ENCODE peak calls at places on chromosomes 13 and 19, in five cellular contexts. One of them, this sample, is unnamed.

GRCh38 chr13:83009987-83010386 is 872.3 kb downstream of the SLITRK1 start:
- DNase-seq in thoracic aorta: no peak
- DNase-seq in stomach: no peak
- DNase-seq in tibial artery: no peak
- DNase-seq in Peyer's patch: no peak
- DNase-seq in this sample: no peak

GRCh38 chr19:46107371-46107770 is 17.1 kb downstream of the IGFL3 start:
- DNase-seq in thoracic aorta: no peak
- DNase-seq in stomach: no peak
- DNase-seq in Peyer's patch: no peak
- DNase-seq in tibial artery: no peak
- DNase-seq in this sample: no peak

GRCh38 chr19:16366433-16367268 is 42.0 kb downstream of the KLF2 start:
- DNase-seq in tibial artery: no peak
- DNase-seq in Peyer's patch: peak; percentile 60
- DNase-seq in thoracic aorta: no peak
- DNase-seq in stomach: no peak
- DNase-seq in this sample: no peak

GRCh38 chr19:57192064-57192395 is 730 bp downstream of the ZNF264 start:
- DNase-seq in thoracic aorta: no peak
- DNase-seq in stomach: no peak
- DNase-seq in tibial artery: no peak
- DNase-seq in Peyer's patch: no peak
- DNase-seq in this sample: no peak

GRCh38 chr19:38336638-38337359 is 1.2 kb downstream of the CATSPERG start:
- DNase-seq in Peyer's patch: peak; percentile 98
- DNase-seq in stomach: peak; percentile 98
- DNase-seq in thoracic aorta: peak; percentile 90
- DNase-seq in tibial artery: peak; percentile 98
- DNase-seq in this sample: peak; percentile 95

GRCh38 chr13:29908917-29909755 is 58.7 kb upstream of the UBL3 start:
- DNase-seq in thoracic aorta: no peak
- DNase-seq in tibial artery: no peak
- DNase-seq in stomach: no peak
- DNase-seq in Peyer's patch: no peak
- DNase-seq in this sample: no peak

GRCh38 chr13:109154546-109154945 is 525.1 kb downstream of the MYO16 start:
- DNase-seq in Peyer's patch: no peak
- DNase-seq in tibial artery: no peak
- DNase-seq in stomach: no peak
- DNase-seq in thoracic aorta: no peak
- DNase-seq in this sample: no peak

GRCh38 chr13:94201022-94201421 is 278.5 kb downstream of the DCT start:
- DNase-seq in tibial artery: no peak
- DNase-seq in thoracic aorta: no peak
- DNase-seq in stomach: no peak
- DNase-seq in Peyer's patch: no peak
- DNase-seq in this sample: no peak

GRCh38 chr19:49347835-49348234 is 12.6 kb downstream of the CD37 start:
- DNase-seq in thoracic aorta: no peak
- DNase-seq in tibial artery: no peak
- DNase-seq in stomach: no peak
- DNase-seq in Peyer's patch: no peak
- DNase-seq in this sample: no peak

GRCh38 chr13:97768134-97768533 is 185.3 kb upstream of the IPO5 start:
- DNase-seq in tibial artery: no peak
- DNase-seq in thoracic aorta: no peak
- DNase-seq in stomach: no peak
- DNase-seq in Peyer's patch: no peak
- DNase-seq in this sample: no peak

GRCh38 chr19:18915639-18916038 is 3.5 kb downstream of the COPE start:
- DNase-seq in tibial artery: no peak
- DNase-seq in Peyer's patch: no peak
- DNase-seq in thoracic aorta: no peak
- DNase-seq in stomach: peak; percentile 36
- DNase-seq in this sample: no peak

GRCh38 chr13:48629282-48629681 is 24.4 kb upstream of the CYSLTR2 start:
- DNase-seq in thoracic aorta: no peak
- DNase-seq in Peyer's patch: no peak
- DNase-seq in stomach: peak; percentile 30
- DNase-seq in tibial artery: no peak
- DNase-seq in this sample: no peak

GRCh38 chr19:34502582-34503545 is 21.3 kb downstream of the WTIP start:
- DNase-seq in thoracic aorta: no peak
- DNase-seq in stomach: peak; percentile 22
- DNase-seq in Peyer's patch: peak; percentile 11
- DNase-seq in tibial artery: peak; percentile 69
- DNase-seq in this sample: no peak

GRCh38 chr19:18117692-18118378 is 20.3 kb downstream of the MAST3 start:
- DNase-seq in Peyer's patch: peak; percentile 93
- DNase-seq in thoracic aorta: no peak
- DNase-seq in tibial artery: peak; percentile 92
- DNase-seq in stomach: peak; percentile 95
- DNase-seq in this sample: peak; percentile 94

GRCh38 chr19:20153281-20153680 is 13.7 kb upstream of the ZNF486 start:
- DNase-seq in tibial artery: no peak
- DNase-seq in thoracic aorta: no peak
- DNase-seq in Peyer's patch: no peak
- DNase-seq in stomach: no peak
- DNase-seq in this sample: no peak

GRCh38 chr19:20151617-20152145 is 15.3 kb upstream of the ZNF486 start:
- DNase-seq in stomach: no peak
- DNase-seq in thoracic aorta: no peak
- DNase-seq in Peyer's patch: no peak
- DNase-seq in tibial artery: no peak
- DNase-seq in this sample: no peak

DNA sequence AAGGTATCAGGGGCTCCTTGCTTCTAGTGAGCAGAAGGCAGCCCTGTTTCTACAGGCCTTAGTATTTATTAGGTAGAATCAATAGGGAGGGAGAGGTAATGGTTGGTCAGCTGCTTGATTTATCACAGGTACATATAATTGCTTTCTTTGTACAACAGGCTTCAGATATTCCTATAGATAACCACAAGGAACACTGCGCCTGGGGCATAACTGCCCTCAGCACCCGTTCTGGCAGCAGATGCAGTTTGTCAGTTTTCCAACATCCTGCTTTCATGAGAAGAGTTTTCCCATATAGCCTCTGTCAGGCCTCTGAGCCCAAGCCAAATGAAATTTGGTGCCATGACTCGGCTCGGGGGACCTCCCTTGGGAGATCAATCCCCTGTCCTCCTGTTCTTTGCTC is 12.4 kb upstream of the ZNF486 start:
- DNase-seq in Peyer's patch: no peak
- DNase-seq in thoracic aorta: no peak
- DNase-seq in stomach: peak; percentile 27
- DNase-seq in tibial artery: no peak
- DNase-seq in this sample: no peak
- H3K27ac ChIP-seq in Peyer's patch: no peak overlapping the region
- H3K27ac ChIP-seq in thoracic aorta: no peak overlapping the region
- H3K27ac ChIP-seq in stomach: no peak overlapping the region
- H3K27ac ChIP-seq in tibial artery: no peak overlapping the region
- H3K27ac ChIP-seq in this sample: no peak overlapping the region

GRCh38 chr19:7333198-7334118 is 15.3 kb upstream of the ARHGEF18 start:
- DNase-seq in thoracic aorta: no peak
- DNase-seq in tibial artery: peak; percentile 63
- DNase-seq in stomach: no peak
- DNase-seq in Peyer's patch: peak; percentile 15
- DNase-seq in this sample: no peak

GRCh38 chr19:7326105-7326877 is 22.4 kb upstream of the ARHGEF18 start:
- DNase-seq in tibial artery: peak; percentile 32
- DNase-seq in thoracic aorta: no peak
- DNase-seq in stomach: no peak
- DNase-seq in Peyer's patch: no peak
- DNase-seq in this sample: no peak

GRCh38 chr19:7331446-7331845 is 17.3 kb upstream of the ARHGEF18 start:
- DNase-seq in stomach: no peak
- DNase-seq in Peyer's patch: no peak
- DNase-seq in thoracic aorta: no peak
- DNase-seq in tibial artery: no peak
- DNase-seq in this sample: no peak

GRCh38 chr19:7328647-7329046 is 20.1 kb upstream of the ARHGEF18 start:
- DNase-seq in tibial artery: no peak
- DNase-seq in thoracic aorta: no peak
- DNase-seq in stomach: no peak
- DNase-seq in Peyer's patch: no peak
- DNase-seq in this sample: no peak

GRCh38 chr19:7327802-7328201 is 20.9 kb upstream of the ARHGEF18 start:
- DNase-seq in stomach: no peak
- DNase-seq in thoracic aorta: no peak
- DNase-seq in Peyer's patch: no peak
- DNase-seq in tibial artery: no peak
- DNase-seq in this sample: no peak
- TF ChIP-seq CTCF in stomach: no peak
- TF ChIP-seq CTCF in thoracic aorta: no peak
- TF ChIP-seq CTCF in Peyer's patch: no peak
- TF ChIP-seq CTCF in tibial artery: no peak
- TF ChIP-seq CTCF in this sample: no peak

GRCh38 chr13:41621716-41622508 is 164.6 kb downstream of the RGCC start:
- DNase-seq in tibial artery: no peak
- DNase-seq in thoracic aorta: no peak
- DNase-seq in Peyer's patch: no peak
- DNase-seq in stomach: no peak
- DNase-seq in this sample: no peak
- H3K4me1 ChIP-seq in tibial artery: peaks cover 24% of the 10 kb centered on the region
- H3K4me1 ChIP-seq in thoracic aorta: peaks cover 17% of the 10 kb centered on the region
- H3K4me1 ChIP-seq in Peyer's patch: no peaks in the 10 kb centered on the region
- H3K4me1 ChIP-seq in stomach: peaks cover 18% of the 10 kb centered on the region
- H3K4me1 ChIP-seq in this sample: peaks cover 24% of the 10 kb centered on the region

GRCh38 chr13:74555291-74556001 is 421.2 kb upstream of the KLF12 start:
- DNase-seq in stomach: no peak
- DNase-seq in Peyer's patch: no peak
- DNase-seq in thoracic aorta: no peak
- DNase-seq in tibial artery: no peak
- DNase-seq in this sample: no peak

GRCh38 chr13:74554581-74555290 is 420.5 kb upstream of the KLF12 start:
- DNase-seq in stomach: no peak
- DNase-seq in tibial artery: no peak
- DNase-seq in thoracic aorta: no peak
- DNase-seq in Peyer's patch: no peak
- DNase-seq in this sample: no peak

DNA sequence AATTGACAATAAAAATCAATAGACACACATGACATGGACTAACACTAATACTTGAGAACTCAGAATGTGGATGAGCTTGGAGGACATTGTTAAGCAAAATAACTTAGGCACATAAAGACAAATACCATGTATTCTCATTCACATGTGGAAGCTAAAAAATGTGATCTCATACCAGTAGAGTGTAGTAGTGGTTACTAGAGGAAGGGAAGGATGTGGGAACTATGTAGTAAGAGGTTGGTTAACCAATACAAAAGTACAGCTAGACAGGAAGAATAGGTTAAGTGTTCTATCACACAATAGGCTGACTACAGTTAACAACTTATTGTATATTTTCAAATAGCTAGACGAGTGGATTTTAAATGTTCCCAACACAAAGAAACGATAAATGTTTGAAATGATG is 415.8 kb upstream of the KLF12 start:
- DNase-seq in Peyer's patch: no peak
- DNase-seq in stomach: no peak
- DNase-seq in tibial artery: no peak
- DNase-seq in thoracic aorta: no peak
- DNase-seq in this sample: no peak
- H3K27ac ChIP-seq in Peyer's patch: no peak overlapping the region
- H3K27ac ChIP-seq in stomach: no peak overlapping the region
- H3K27ac ChIP-seq in tibial artery: no peak overlapping the region
- H3K27ac ChIP-seq in thoracic aorta: no peak overlapping the region
- H3K27ac ChIP-seq in this sample: no peak overlapping the region

DNA sequence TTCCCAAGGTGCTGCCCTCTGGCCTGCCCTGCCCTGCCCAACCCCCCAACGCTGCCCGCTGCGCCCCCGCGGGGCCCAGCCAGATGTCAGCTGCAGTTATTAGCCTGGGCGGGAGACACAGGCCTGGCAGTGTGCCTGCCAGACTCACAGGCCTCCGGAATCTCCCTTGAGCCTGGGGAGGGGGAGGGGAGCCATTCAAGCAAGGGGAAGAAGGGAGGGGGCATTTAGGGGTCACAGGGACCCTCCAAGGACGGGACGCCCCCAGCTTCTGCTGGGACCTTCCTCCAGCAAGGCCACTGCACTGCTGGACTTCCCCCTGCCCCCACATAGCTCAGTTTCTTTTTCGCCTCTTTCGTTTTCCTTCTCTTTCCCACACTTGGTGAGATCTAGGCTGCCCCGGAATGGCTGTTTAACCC is 2.6 kb upstream of the JUNB start:
- DNase-seq in tibial artery: peak; percentile 93
- DNase-seq in thoracic aorta: no peak
- DNase-seq in stomach: peak; percentile 81
- DNase-seq in Peyer's patch: peak; percentile 69
- DNase-seq in this sample: peak; percentile 84
- TF ChIP-seq CTCF in tibial artery: no peak
- TF ChIP-seq CTCF in thoracic aorta: no peak
- TF ChIP-seq CTCF in stomach: no peak
- TF ChIP-seq CTCF in Peyer's patch: no peak
- TF ChIP-seq CTCF in this sample: no peak

GRCh38 chr13:39779337-39780270 is 124.1 kb downstream of the COG6 start:
- DNase-seq in Peyer's patch: peak; percentile 55
- DNase-seq in stomach: no peak
- DNase-seq in tibial artery: no peak
- DNase-seq in thoracic aorta: no peak
- DNase-seq in this sample: no peak

GRCh38 chr13:39777021-39777420 is 121.6 kb downstream of the COG6 start:
- DNase-seq in Peyer's patch: no peak
- DNase-seq in tibial artery: no peak
- DNase-seq in stomach: no peak
- DNase-seq in thoracic aorta: no peak
- DNase-seq in this sample: no peak

GRCh38 chr13:39777527-39778061 is 122.1 kb downstream of the COG6 start:
- DNase-seq in thoracic aorta: no peak
- DNase-seq in stomach: no peak
- DNase-seq in Peyer's patch: no peak
- DNase-seq in tibial artery: no peak
- DNase-seq in this sample: no peak

GRCh38 chr13:39773833-39774232 is 118.4 kb downstream of the COG6 start:
- DNase-seq in Peyer's patch: no peak
- DNase-seq in tibial artery: no peak
- DNase-seq in thoracic aorta: no peak
- DNase-seq in stomach: no peak
- DNase-seq in this sample: no peak

DNA sequence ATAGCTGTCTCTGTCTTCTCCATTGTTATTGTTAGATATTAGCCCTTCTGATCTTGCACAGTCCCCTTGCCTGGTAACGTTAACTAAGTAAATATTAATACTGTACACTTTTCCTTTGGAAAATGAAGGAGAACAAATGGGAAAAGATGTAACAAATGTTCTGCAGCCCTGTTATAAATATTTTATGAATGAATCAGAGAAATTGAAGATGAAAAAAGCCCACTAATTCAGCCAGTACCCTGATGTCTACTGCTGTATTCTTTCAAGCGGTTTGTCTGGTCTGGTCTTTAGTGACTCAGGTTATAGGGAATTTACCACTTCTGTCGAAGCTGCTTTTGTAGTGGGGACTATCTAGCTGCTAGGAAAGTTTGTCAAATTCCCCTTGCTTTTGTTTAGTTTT is 121.0 kb downstream of the COG6 start:
- DNase-seq in Peyer's patch: no peak
- DNase-seq in tibial artery: no peak
- DNase-seq in stomach: no peak
- DNase-seq in thoracic aorta: no peak
- DNase-seq in this sample: no peak
- H3K4me1 ChIP-seq in Peyer's patch: no peaks in the 10 kb centered on the region
- H3K4me1 ChIP-seq in tibial artery: no peaks in the 10 kb centered on the region
- H3K4me1 ChIP-seq in stomach: no peaks in the 10 kb centered on the region
- H3K4me1 ChIP-seq in thoracic aorta: no peaks in the 10 kb centered on the region
- H3K4me1 ChIP-seq in this sample: no peaks in the 10 kb centered on the region

This sample was measured in heart right ventricle.